ENCODE peak calls at places on chromosomes 16 and 17, in six cellular contexts. K is AG04450, Q is adrenal gland, V is A549, H is SK-N-SH, J is HepG2. R is an unnamed sample. For H3K9me3, the result is how much of the 10 kb centered on the place peaks cover.

GRCh38 chr16:88130681-88131080 is 179.4 kb downstream of the BANP start:
- DNase-seq in K (no peak), Q (no peak), V (no peak), H (peak), J (no peak), R (no peak)

GRCh38 chr17:42680331-42680808 is 1.3 kb downstream of the CCR10 start:
- DNase-seq in K (no peak), Q (no peak), V (peak), H (no peak), J (no peak), R (peak)

GRCh38 chr17:50634123-50634914 is at the start of gene ABCC3:
- DNase-seq in K (no peak), Q (peak), V (peak), H (peak), J (peak), R (no peak)

GRCh38 chr16:11533588-11533987 is 53.1 kb downstream of the LITAF start:
- DNase-seq in K (no peak), Q (no peak), V (no peak), H (no peak), J (no peak), R (no peak)

GRCh38 chr17:1180958-1181768 is 1.4 kb upstream of the ABR start:
- DNase-seq in K (no peak), Q (no peak), V (no peak), H (no peak), J (no peak), R (peak)

GRCh38 chr16:17166095-17166494 is 304.7 kb downstream of the XYLT1 start:
- DNase-seq in K (no peak), Q (no peak), V (no peak), H (no peak), J (no peak), R (no peak)

GRCh38 chr17:9138161-9138717 is 116.9 kb downstream of the NTN1 start:
- DNase-seq in K (no peak), Q (no peak), V (no peak), H (no peak), J (no peak), R (no peak)

GRCh38 chr17:31631759-31632158 is 227.3 kb downstream of the COPRS start:
- DNase-seq in K (no peak), Q (no peak), V (no peak), H (no peak), J (no peak), R (no peak)

GRCh38 chr17:17784599-17785264 is 52.1 kb downstream of the SREBF1 start:
- DNase-seq in K (no peak), Q (no peak), V (peak), H (peak), J (peak), R (peak)

GRCh38 chr16:20851601-20852000 is 45.3 kb downstream of the REXO5 start:
- DNase-seq in K (peak), Q (peak), V (peak), H (no peak), J (peak), R (no peak)

GRCh38 chr16:67164599-67165061 is at the start of gene HSF4:
- DNase-seq in K (no peak), Q (peak), V (no peak), H (peak), J (peak), R (no peak)

GRCh38 chr17:48002208-48002919 is 31.5 kb downstream of the CDK5RAP3 start:
- DNase-seq in K (peak), Q (no peak), V (peak), H (no peak), J (peak), R (no peak)

GRCh38 chr16:16147316-16147999 is 75.8 kb downstream of the ABCC6 start:
- DNase-seq in K (no peak), Q (no peak), V (no peak), H (no peak), J (peak), R (no peak)

GRCh38 chr17:4497101-4497824 is 1.4 kb upstream of the SPNS2 start:
- DNase-seq in K (no peak), Q (no peak), V (no peak), H (no peak), J (no peak), R (peak)

GRCh38 chr17:70106551-70106950 is 31.5 kb downstream of the KCNJ16 start:
- DNase-seq in K (no peak), Q (no peak), V (no peak), H (no peak), J (no peak), R (no peak)

GRCh38 chr17:362721-363120 is 10.1 kb upstream of the RPH3AL start:
- DNase-seq in K (no peak), Q (no peak), V (no peak), H (no peak), J (no peak), R (no peak)

GRCh38 chr17:71975331-71975801 is 145.5 kb upstream of the SOX9 start:
- DNase-seq in K (peak), Q (no peak), V (no peak), H (no peak), J (no peak), R (no peak)

GRCh38 chr16:10871157-10871991 is 5.6 kb upstream of the CIITA start:
- DNase-seq in K (peak), Q (peak), V (no peak), H (no peak), J (peak), R (peak)

GRCh38 chr17:42180922-42181850 is at the start of gene KCNH4:
- DNase-seq in K (peak), Q (peak), V (peak), H (peak), J (peak), R (peak)

GRCh38 chr17:50588391-50589111 is 28.0 kb downstream of the CACNA1G start:
- DNase-seq in K (no peak), Q (no peak), V (no peak), H (no peak), J (no peak), R (peak)

GRCh38 chr17:4230142-4230541 is 33.6 kb downstream of the ANKFY1 start:
- DNase-seq in K (peak), Q (peak), V (peak), H (no peak), J (no peak), R (no peak)

GRCh38 chr16:53457670-53458069 is 23.4 kb downstream of the RBL2 start:
- DNase-seq in K (no peak), Q (no peak), V (no peak), H (no peak), J (no peak), R (no peak)

GRCh38 chr17:61419496-61420046 is 19.9 kb downstream of the TBX2 start:
- DNase-seq in K (no peak), Q (no peak), V (no peak), H (no peak), J (no peak), R (no peak)

GRCh38 chr16:276360-277077 is 775 bp upstream of the RGS11 start:
- DNase-seq in K (no peak), Q (no peak), V (no peak), H (no peak), J (no peak), R (no peak)

GRCh38 chr17:6435968-6436367 is 1.0 kb upstream of the AIPL1 start:
- DNase-seq in K (peak), Q (peak), V (peak), H (peak), J (peak), R (peak)

GRCh38 chr16:62639890-62640289 is 603.7 kb upstream of the CDH8 start:
- DNase-seq in K (no peak), Q (no peak), V (no peak), H (no peak), J (no peak), R (no peak)
- H3K27ac ChIP-seq in K (no peak), Q (no peak), V (no peak), H (no peak), J (no peak), R (no peak)

GRCh38 chr16:59645194-59645593 is 911.1 kb upstream of the GOT2 start:
- DNase-seq in K (no peak), Q (no peak), V (no peak), H (no peak), J (no peak), R (no peak)
- H3K9me3 ChIP-seq in K (under half), Q (under half), V (under half), H (under half), J (half or more), R (under half)

DNA sequence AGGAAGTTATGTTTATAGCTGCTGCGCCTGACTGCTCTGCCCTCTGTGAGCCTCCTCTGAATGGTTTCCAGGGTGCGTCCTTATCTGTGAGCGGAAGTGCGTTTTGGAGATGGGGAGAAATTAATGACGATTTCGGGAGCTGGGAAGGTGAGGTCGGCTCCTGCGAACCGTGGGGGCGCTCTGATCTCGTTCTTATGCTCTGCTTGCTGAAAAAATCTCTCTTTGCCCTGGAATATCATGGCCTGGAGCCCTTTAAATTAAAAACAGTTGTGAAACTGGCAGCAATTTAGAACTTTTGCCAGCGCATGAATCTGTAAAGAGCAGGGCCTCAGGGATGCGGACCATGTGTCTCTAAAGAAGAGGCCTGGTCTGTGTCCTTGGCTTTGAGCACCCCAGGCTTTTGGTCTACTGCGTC is 135.8 kb upstream of the ZFHX3 start:
- DNase-seq in K (no peak), Q (no peak), V (no peak), H (peak), J (no peak), R (no peak)
- TF ChIP-seq CTCF in K (no peak), Q (no peak), V (no peak), H (peak), J (no peak), R (no peak)

GRCh38 chr16:48168089-48168488 is 12.3 kb upstream of the ABCC12 start:
- DNase-seq in K (no peak), Q (no peak), V (no peak), H (no peak), J (no peak), R (no peak)
- H3K27ac ChIP-seq in K (no peak), Q (no peak), V (no peak), H (no peak), J (no peak), R (no peak)

DNA sequence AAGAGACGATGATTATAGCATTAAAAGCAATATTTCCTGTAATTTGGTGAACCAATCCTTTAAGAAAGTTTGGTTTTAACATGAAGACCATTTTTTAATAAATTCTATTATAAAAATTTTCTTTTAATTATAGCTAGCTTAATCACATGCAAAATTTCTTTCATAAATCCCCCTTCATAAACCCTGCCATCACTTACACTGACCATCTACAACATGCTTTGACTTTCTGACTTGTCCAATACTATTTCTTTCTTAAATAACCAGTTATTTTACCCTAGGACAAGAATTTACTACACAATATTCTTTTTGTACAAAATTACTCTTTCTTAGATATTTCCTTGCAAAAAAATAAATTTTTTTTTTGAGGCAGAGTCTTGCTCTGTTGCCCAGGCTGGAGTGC is 1334.8 kb downstream of the CDH11 start:
- DNase-seq in K (no peak), Q (no peak), V (peak), H (no peak), J (no peak), R (no peak)
- H3K9me3 ChIP-seq in K (under half), Q (under half), V (under half), H (under half), J (half or more), R (under half)

DNA sequence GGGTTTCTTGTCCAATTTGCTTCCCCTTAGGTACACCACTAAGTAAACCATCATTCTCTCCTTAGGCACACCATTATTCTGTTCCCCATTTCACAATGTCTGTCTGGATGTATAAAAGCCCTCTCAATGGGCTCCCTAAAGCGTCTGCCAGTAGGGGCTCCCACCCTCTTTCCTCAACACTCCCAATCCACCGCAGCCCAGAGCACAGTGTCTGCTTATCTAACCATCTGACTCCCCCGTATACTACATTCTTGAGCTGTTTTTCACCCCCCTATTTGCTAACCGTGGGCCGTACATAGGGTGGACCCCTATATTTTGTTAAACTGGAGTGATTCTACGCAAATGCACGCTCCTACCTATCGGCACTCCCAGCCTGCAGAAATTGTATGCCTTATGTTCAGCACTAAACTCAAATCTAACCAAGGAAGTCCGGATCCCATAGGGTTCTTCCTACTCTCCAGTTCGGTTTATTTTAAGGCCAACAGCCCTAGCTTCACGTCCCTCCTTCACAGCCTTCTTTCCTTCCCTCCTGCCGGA is 674 bp upstream of the PSMD3 start:
- DNase-seq in K (no peak), Q (no peak), V (peak), H (peak), J (peak), R (peak)
- TF ChIP-seq CTCF in K (peak), Q (no peak), V (no peak), H (no peak), J (no peak), R (peak)

GRCh38 chr16:1470543-1471251 is 4.1 kb downstream of the CLCN7 start:
- DNase-seq in K (no peak), Q (no peak), V (no peak), H (no peak), J (no peak), R (no peak)
- H3K27ac ChIP-seq in K (peak), Q (peak), V (no peak), H (no peak), J (no peak), R (no peak)

DNA sequence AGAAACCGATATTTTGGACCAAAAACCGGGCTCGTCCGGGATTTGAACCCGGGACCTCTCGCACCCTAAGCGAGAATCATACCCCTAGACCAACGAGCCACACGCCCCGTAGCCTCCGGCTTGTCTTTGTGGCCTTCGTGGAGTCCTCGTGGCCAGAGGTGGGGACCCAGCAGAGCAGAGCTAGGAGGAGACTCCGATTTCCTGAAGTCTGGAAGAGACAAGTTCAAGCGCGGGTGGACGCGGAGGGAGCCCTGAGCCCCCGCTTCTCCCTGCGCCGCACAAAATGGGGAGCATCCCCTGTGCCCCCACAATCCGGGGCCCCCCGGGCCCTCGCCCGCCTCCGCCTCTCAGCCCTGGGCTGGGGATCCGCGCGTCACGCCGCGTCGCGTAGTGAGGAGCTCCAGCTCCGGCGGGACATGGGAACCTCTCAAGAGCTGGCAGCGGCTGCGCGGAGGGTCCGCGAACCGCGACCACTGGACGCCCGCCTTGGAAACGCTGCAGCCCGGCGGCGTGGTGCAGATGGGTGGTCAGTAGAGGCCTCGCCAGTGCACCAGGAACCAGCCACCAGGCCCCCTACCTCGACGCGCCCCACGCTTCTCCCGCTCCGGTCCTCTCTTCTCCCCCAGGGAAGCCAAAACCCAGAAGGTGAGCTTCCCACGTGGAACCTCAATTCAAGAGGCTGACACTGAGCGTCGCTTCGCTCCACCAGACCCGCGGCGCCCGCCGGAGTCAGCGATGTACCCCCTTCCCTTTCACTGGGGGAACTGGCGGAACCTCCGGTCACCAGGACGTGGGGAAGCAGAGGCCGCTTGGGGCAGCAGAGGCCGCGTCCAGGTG is 5.2 kb upstream of the OR1F1 start:
- DNase-seq in K (no peak), Q (no peak), V (peak), H (peak), J (peak), R (peak)
- H3K9me3 ChIP-seq in K (under half), Q (under half), V (under half), H (under half), J (under half), R (under half)

GRCh38 chr17:19238167-19238505 is 970 bp downstream of the EPN2 start:
- DNase-seq in K (no peak), Q (peak), V (peak), H (peak), J (no peak), R (peak)

GRCh38 chr17:19242323-19242722 is 5.2 kb downstream of the EPN2 start:
- DNase-seq in K (no peak), Q (no peak), V (no peak), H (no peak), J (no peak), R (no peak)

GRCh38 chr17:19239544-19239943 is 2.4 kb downstream of the EPN2 start:
- DNase-seq in K (no peak), Q (no peak), V (no peak), H (no peak), J (no peak), R (no peak)

GRCh38 chr17:19242926-19243325 is 5.8 kb downstream of the EPN2 start:
- DNase-seq in K (no peak), Q (no peak), V (no peak), H (no peak), J (no peak), R (no peak)

DNA sequence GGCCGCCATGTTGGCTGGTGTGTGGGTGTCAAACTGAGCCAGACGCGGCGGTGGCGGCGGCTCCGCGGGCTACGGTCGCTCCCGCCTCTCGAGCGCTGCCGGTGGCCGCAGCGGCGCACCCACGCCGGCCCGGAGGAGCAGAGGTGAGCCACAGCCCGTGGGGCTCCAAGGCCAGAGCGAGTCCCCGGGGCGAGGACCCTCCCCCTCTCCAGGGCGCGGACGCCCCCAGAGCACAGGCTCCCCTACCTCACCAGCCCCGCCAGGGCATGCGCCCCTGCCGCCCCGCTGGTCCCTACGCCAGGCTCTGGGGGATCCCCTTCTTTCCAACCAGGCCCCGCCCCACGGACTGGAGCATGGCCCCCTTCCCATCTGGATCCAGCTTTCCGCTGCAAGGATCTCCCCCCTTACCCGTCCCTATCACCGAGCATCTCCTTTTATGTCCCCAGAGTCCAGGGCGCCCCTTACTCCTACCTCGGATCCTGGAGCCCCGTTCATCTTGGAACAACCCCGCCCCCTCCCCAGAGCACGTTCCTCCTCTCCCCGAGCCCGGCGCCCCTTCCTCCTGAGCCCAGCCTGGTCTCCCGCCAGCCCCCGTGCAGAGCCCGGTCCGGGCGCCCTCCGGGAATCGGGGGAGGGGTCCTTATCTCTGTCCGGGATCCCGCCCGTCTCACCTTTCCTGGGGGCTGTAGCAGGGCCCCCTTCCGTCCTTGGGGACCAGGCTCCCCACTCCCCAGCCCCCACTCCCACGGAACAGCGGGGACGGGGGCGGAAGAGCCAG is 412 bp downstream of the EPN2 start:
- DNase-seq in K (no peak), Q (peak), V (peak), H (peak), J (no peak), R (peak)
- TF ChIP-seq CTCF in K (no peak), Q (peak), V (peak), H (peak), J (peak), R (no peak)

GRCh38 chr17:32786169-32786568 is 90.8 kb downstream of the MYO1D start:
- DNase-seq in K (no peak), Q (no peak), V (no peak), H (no peak), J (no peak), R (no peak)

GRCh38 chr17:32783602-32784001 is 93.3 kb downstream of the MYO1D start:
- DNase-seq in K (peak), Q (no peak), V (peak), H (peak), J (peak), R (no peak)

GRCh38 chr17:32780721-32781120 is 96.2 kb downstream of the MYO1D start:
- DNase-seq in K (no peak), Q (no peak), V (no peak), H (no peak), J (no peak), R (no peak)

DNA sequence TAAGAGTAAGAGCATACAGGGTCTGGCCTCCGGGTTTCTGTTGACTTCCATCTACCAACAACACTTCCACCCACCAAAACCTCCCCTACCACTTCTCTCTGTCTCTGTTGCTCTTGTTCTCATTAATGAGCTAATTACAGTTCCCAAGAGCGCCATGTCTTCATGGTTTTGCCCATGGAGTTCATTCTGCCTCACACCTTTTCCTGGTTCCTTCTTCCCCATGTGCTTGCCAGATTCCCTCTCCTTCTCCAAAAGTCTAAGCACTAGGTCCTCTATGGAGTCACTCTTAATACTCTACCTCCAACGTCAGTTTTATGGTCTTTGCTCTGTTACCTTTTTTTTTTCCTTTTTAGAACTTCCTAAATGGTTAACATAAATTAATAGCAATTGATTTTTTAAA is 92.8 kb downstream of the MYO1D start:
- DNase-seq in K (no peak), Q (no peak), V (no peak), H (no peak), J (no peak), R (no peak)
- H3K27ac ChIP-seq in K (no peak), Q (no peak), V (no peak), H (no peak), J (no peak), R (no peak)